ENCODE peak calls at places on chromosome 2, in ten cellular contexts. A is stimulated activated CD4-positive, alpha-beta T cell treated with anti-CD3 and anti-CD28 coated beads, TNF-alpha, amount 100 ng/mL, for 48 hours; D is left ventricle myocardium inferior; U is right atrium auricular region; V is HuH-7.5; F is AG09309; W is GM06990; O is ELR; B is dermis microvascular lymphatic vessel endothelial cell; T is H54. I is an unnamed sample.

GRCh38 chr2:12718662-12719399 is 2.1 kb downstream of the TRIB2 start:
- DNase-seq in A (no peak), D (no peak), U (no peak), V (no peak), F (no peak), W (no peak), O (peak), B (no peak), T (no peak), I (no peak)

GRCh38 chr2:129722306-129723020 is 257.0 kb upstream of the RAB6C start:
- DNase-seq in A (no peak), D (no peak), U (no peak), V (no peak), F (no peak), W (no peak), O (no peak), B (no peak), T (no peak), I (no peak)

GRCh38 chr2:219072741-219073140 is 12.0 kb upstream of the IHH start:
- DNase-seq in A (no peak), D (no peak), U (no peak), V (no peak), F (no peak), W (no peak), O (no peak), B (no peak), T (no peak), I (no peak)

GRCh38 chr2:85734015-85734414 is 19.8 kb upstream of the ATOH8 start:
- DNase-seq in A (no peak), D (peak), U (no peak), V (no peak), F (no peak), W (no peak), O (no peak), B (no peak), T (no peak), I (no peak)

GRCh38 chr2:226213717-226214116 is 585.9 kb downstream of the IRS1 start:
- DNase-seq in A (no peak), D (no peak), U (no peak), V (no peak), F (peak), W (no peak), O (peak), B (no peak), T (no peak), I (no peak)

GRCh38 chr2:213251618-213252017 is 32.6 kb upstream of the SPAG16 start:
- DNase-seq in A (no peak), D (no peak), U (no peak), V (peak), F (peak), W (no peak), O (peak), B (peak), T (no peak), I (peak)

GRCh38 chr2:212264227-212264626 is 274.4 kb downstream of the ERBB4 start:
- DNase-seq in A (no peak), D (no peak), U (no peak), V (no peak), F (no peak), W (no peak), O (no peak), B (no peak), T (no peak), I (no peak)

GRCh38 chr2:46014911-46015654 is 282.1 kb upstream of the EPAS1 start:
- DNase-seq in A (no peak), D (no peak), U (no peak), V (no peak), F (no peak), W (no peak), O (peak), B (peak), T (no peak), I (no peak)

GRCh38 chr2:128604045-128604444 is 285.4 kb upstream of the HS6ST1 start:
- DNase-seq in A (no peak), D (peak), U (no peak), V (no peak), F (no peak), W (no peak), O (no peak), B (no peak), T (no peak), I (no peak)

GRCh38 chr2:238406222-238406997 is 20.3 kb upstream of the ASB1 start:
- DNase-seq in A (no peak), D (no peak), U (no peak), V (no peak), F (no peak), W (no peak), O (no peak), B (no peak), T (no peak), I (no peak)

GRCh38 chr2:130376433-130377293 is 20.8 kb downstream of the PTPN18 start:
- DNase-seq in A (no peak), D (no peak), U (no peak), V (no peak), F (no peak), W (peak), O (no peak), B (no peak), T (no peak), I (no peak)

GRCh38 chr2:162974771-162975170 is 136.2 kb upstream of the KCNH7 start:
- DNase-seq in A (no peak), D (no peak), U (no peak), V (no peak), F (no peak), W (no peak), O (no peak), B (no peak), T (no peak), I (no peak)

GRCh38 chr2:23293063-23293462 is 91.9 kb upstream of the KLHL29 start:
- DNase-seq in A (no peak), D (peak), U (no peak), V (no peak), F (no peak), W (no peak), O (no peak), B (no peak), T (no peak), I (no peak)

GRCh38 chr2:75641587-75641986 is 5.0 kb upstream of the MRPL19 start:
- DNase-seq in A (no peak), D (no peak), U (no peak), V (no peak), F (no peak), W (no peak), O (no peak), B (no peak), T (no peak), I (no peak)

GRCh38 chr2:107197601-107198000 is 311.6 kb upstream of the ST6GAL2 start:
- DNase-seq in A (no peak), D (no peak), U (no peak), V (no peak), F (no peak), W (no peak), O (no peak), B (no peak), T (no peak), I (no peak)

GRCh38 chr2:239552213-239552926 is 151.6 kb upstream of the HDAC4 start:
- DNase-seq in A (no peak), D (no peak), U (no peak), V (no peak), F (no peak), W (no peak), O (no peak), B (no peak), T (no peak), I (no peak)

GRCh38 chr2:113876503-113877387 is 13.1 kb upstream of the ACTR3 start:
- DNase-seq in A (peak), D (no peak), U (no peak), V (peak), F (no peak), W (no peak), O (peak), B (no peak), T (no peak), I (peak)

GRCh38 chr2:68832161-68832869 is 38.9 kb downstream of the BMP10 start:
- DNase-seq in A (no peak), D (peak), U (peak), V (no peak), F (no peak), W (peak), O (peak), B (peak), T (peak), I (no peak)

GRCh38 chr2:25207078-25207545 is 38.7 kb upstream of the POMC start:
- DNase-seq in A (no peak), D (no peak), U (no peak), V (no peak), F (no peak), W (no peak), O (no peak), B (no peak), T (no peak), I (peak)

GRCh38 chr2:219769044-219770030 is 141.9 kb downstream of the SLC4A3 start:
- DNase-seq in A (no peak), D (peak), U (no peak), V (no peak), F (peak), W (no peak), O (no peak), B (no peak), T (peak), I (no peak)

GRCh38 chr2:160022162-160022561 is 40.3 kb downstream of the PLA2R1 start:
- DNase-seq in A (no peak), D (no peak), U (no peak), V (no peak), F (no peak), W (no peak), O (peak), B (no peak), T (no peak), I (no peak)

GRCh38 chr2:55807900-55808299 is 114.3 kb upstream of the PNPT1 start:
- DNase-seq in A (no peak), D (no peak), U (no peak), V (no peak), F (no peak), W (no peak), O (no peak), B (no peak), T (no peak), I (no peak)

GRCh38 chr2:1854747-1855146 is 110.4 kb upstream of the PXDN start:
- DNase-seq in A (no peak), D (no peak), U (no peak), V (no peak), F (no peak), W (no peak), O (peak), B (peak), T (no peak), I (peak)

GRCh38 chr2:102094917-102095316 is 47.6 kb upstream of the IL1R1 start:
- DNase-seq in A (peak), D (no peak), U (no peak), V (no peak), F (peak), W (no peak), O (peak), B (peak), T (no peak), I (peak)

GRCh38 chr2:128408349-128409305 is 90.0 kb upstream of the HS6ST1 start:
- DNase-seq in A (no peak), D (no peak), U (peak), V (no peak), F (peak), W (no peak), O (peak), B (peak), T (peak), I (no peak)

GRCh38 chr2:108640731-108641130 is 78.6 kb upstream of the RANBP2 start:
- DNase-seq in A (no peak), D (no peak), U (no peak), V (no peak), F (no peak), W (no peak), O (peak), B (peak), T (peak), I (no peak)

GRCh38 chr2:36044389-36044788 is 311.2 kb upstream of the CRIM1 start:
- DNase-seq in A (no peak), D (no peak), U (no peak), V (no peak), F (no peak), W (no peak), O (no peak), B (no peak), T (no peak), I (no peak)

GRCh38 chr2:258933-259332 is 4.9 kb downstream of the SH3YL1 start:
- DNase-seq in A (no peak), D (no peak), U (no peak), V (no peak), F (no peak), W (no peak), O (no peak), B (no peak), T (no peak), I (no peak)

GRCh38 chr2:241865957-241866858 is 3.3 kb upstream of the RTP5 start:
- DNase-seq in A (no peak), D (no peak), U (no peak), V (no peak), F (no peak), W (no peak), O (peak), B (peak), T (no peak), I (no peak)

I was measured in Jurkat, Clone E6-1.